ENCODE peak calls at places on chromosomes 5 and 9, in four cellular contexts. N, J, F and K are unnamed samples.

GRCh38 chr5:159412284-159413046 is 82.2 kb upstream of the IL12B start:
- DNase-seq in N (no peak), J (no peak), F (no peak), K (peak; percentile 71)

GRCh38 chr9:88791105-88791805 is 200.0 kb upstream of the S1PR3 start:
- DNase-seq in N (peak; percentile 92), J (no peak), F (no peak), K (no peak)

GRCh38 chr5:83077662-83078261 is 415 bp downstream of the XRCC4 start:
- DNase-seq in N (peak; percentile 31), J (no peak), F (no peak), K (peak; percentile 61)

GRCh38 chr5:54889826-54890225 is 95.6 kb downstream of the ESM1 start:
- DNase-seq in N (peak; percentile 58), J (no peak), F (no peak), K (no peak)

GRCh38 chr5:132022737-132023136 is 11.3 kb upstream of the ACSL6 start:
- DNase-seq in N (no peak), J (no peak), F (no peak), K (no peak)

GRCh38 chr5:151319334-151319733 is 15.8 kb upstream of the SLC36A3 start:
- DNase-seq in N (peak; percentile 2), J (no peak), F (no peak), K (peak; percentile 59)

GRCh38 chr5:133006653-133007052 is 19.7 kb downstream of the ZCCHC10 start:
- DNase-seq in N (no peak), J (no peak), F (no peak), K (no peak)

GRCh38 chr5:170337055-170337454 is 39.5 kb upstream of the LCP2 start:
- DNase-seq in N (no peak), J (no peak), F (no peak), K (no peak)

GRCh38 chr5:32869216-32869615 is 158.1 kb downstream of the NPR3 start:
- DNase-seq in N (peak; percentile 60), J (no peak), F (no peak), K (no peak)

GRCh38 chr5:173624276-173624675 is 7.8 kb upstream of the BOD1 start:
- DNase-seq in N (peak; percentile 8), J (no peak), F (no peak), K (no peak)

GRCh38 chr9:125189011-125189360 is 617 bp downstream of the PPP6C start:
- DNase-seq in N (no peak), J (peak; percentile 1), F (peak; percentile 21), K (no peak)
- H4K8ac ChIP-seq in N (peak overlapping the region; percentile 91), J (no peak overlapping the region), F (peak overlapping the region; percentile 90), K (no peak overlapping the region)

DNA sequence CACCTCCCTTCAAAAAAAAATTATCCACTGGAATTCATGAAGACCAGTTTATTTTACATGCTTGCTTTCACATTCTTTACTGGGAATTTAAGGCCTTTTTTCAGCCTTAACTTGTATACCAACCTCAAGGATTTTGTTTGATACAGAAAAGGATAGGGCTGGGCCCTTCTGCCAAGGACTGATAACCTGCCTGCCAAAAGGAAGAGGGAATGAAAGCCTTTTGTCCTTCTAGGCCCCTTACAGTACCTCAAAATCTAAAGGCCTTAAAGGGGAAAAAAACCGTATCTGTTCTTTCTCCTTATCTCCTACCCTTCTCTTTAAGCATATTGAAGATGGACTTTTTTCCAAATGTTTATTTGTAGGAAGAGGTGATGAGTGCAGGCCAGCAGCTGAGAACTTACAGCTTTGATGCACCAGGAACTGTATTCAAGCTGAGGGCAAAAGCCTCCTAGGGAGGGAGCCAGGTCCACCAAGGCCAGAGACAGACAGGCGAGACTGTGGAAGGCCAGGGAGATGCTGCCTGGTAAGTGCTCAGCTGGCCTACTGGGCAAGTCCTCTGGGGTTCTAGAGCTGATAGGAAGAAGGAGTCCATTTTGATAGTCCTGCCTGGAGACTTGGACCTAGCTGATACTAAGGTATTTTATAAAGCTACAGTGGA is 31.8 kb downstream of the FAXDC2 start:
- DNase-seq in N (no peak), J (no peak), F (no peak), K (no peak)
- H3K36me3 ChIP-seq in N (peaks cover 69% of the 10 kb centered on the region), J (peaks cover 95% of the 10 kb centered on the region), F (peaks cover 44% of the 10 kb centered on the region), K (peaks cover 22% of the 10 kb centered on the region)

DNA sequence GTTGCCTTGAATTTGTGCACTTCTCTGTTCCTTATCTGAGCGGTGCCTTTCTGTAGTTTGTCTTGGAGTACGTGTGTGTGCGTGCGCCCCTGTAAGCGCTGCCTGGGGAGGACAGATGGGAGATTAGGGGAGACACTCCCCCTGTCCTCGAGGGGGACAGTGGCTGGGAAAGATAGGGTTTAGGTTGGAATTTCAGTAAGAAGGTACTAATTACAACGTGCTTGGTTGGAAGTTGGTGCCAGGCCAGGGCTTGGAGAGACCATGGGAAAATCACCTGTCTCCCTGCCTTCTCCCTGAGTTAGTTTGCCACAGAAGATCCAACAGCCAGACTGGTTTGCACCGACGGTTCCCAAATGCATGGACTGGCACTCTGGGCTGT is 73.2 kb downstream of the PIK3R1 start:
- DNase-seq in N (no peak), J (no peak), F (no peak), K (peak; percentile 26)
- H4K8ac ChIP-seq in N (no peak overlapping the region), J (no peak overlapping the region), F (peak overlapping the region; percentile 49), K (no peak overlapping the region)

DNA sequence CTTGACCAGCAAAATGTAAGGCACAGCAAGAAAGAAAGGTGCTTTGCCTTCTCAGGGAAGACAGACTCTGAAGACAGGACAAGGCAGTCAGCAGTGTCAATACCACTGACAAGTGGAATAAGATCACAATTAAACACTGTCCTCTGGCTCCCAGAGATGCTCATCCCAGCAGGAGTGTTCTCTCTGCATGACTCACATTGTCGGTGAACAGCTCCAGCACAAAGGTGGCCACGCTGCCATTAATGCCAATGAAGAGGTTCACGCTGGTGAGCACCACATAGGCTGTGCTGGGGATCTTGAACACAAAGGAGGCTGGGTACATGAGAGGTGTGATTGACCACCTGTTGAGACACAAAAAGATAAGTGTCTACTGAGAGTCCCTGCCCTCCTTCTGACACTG is 31.9 kb downstream of the NIPSNAP3B start:
- DNase-seq in N (no peak), J (no peak), F (no peak), K (peak; percentile 16)
- H3K36me3 ChIP-seq in N (peaks cover 69% of the 10 kb centered on the region), J (peaks cover 100% of the 10 kb centered on the region), F (no peaks in the 10 kb centered on the region), K (no peaks in the 10 kb centered on the region)

GRCh38 chr9:81623778-81624177 is 65.6 kb downstream of the TLE1 start:
- DNase-seq in N (no peak), J (no peak), F (no peak), K (no peak)

GRCh38 chr9:81628897-81629296 is 60.5 kb downstream of the TLE1 start:
- DNase-seq in N (peak; percentile 65), J (no peak), F (no peak), K (no peak)

GRCh38 chr9:81625969-81626368 is 63.4 kb downstream of the TLE1 start:
- DNase-seq in N (no peak), J (no peak), F (no peak), K (no peak)

GRCh38 chr9:81627481-81627880 is 61.9 kb downstream of the TLE1 start:
- DNase-seq in N (no peak), J (no peak), F (no peak), K (no peak)

GRCh38 chr9:81626511-81626910 is 62.8 kb downstream of the TLE1 start:
- DNase-seq in N (peak; percentile 75), J (no peak), F (peak; percentile 93), K (peak; percentile 40)
- H4K8ac ChIP-seq in N (no peak overlapping the region), J (no peak overlapping the region), F (no peak overlapping the region), K (no peak overlapping the region)

DNA sequence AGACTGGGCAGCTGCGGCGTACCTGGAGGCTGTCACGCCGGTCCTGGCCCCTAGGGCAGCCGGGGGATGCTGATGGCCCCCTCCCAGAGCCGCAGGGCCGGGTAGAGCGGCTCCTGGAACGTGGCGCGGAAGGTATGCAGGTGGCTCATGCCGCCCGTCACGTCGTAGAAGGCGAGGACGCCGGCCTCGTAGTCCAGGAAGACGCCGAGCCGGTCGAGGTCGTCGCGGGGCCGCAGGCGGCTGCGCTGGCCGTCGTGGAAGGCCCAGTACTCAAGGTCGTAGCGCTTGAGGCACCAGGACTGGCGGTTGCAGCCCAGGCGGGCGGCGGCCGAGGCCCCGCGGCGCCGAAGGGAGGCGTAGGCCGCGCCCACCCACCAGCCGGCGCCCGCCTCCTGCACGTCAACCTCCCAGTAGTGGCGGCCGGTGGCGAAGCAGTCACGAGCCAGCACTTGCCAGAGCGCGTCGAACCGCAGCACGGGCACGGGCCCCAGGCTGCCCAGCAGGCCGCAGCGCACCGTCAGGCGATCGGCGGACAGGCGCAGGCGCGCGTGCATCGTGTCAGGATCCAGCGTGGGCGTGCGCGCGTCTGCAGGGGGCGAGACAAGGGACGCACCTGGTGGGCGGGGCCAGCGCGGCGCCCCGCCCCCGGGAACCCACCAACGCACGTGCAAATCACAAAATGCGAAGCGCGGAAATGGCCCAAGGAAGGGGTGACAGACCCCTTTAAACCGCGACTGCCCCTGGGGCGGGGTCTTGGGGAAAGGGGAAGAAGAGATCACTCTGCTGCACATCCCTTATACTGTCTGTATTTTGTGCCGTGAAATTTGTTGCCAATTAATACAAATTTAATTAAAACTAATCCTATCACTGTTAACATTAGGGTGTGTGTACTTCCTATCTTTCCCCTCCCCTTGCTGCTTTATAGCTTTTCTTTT is 31.2 kb downstream of the NANS start:
- DNase-seq in N (peak; percentile 20), J (peak; percentile 32), F (peak; percentile 97), K (peak; percentile 81)
- H3K36me3 ChIP-seq in N (peaks cover 3% of the 10 kb centered on the region), J (peaks cover 14% of the 10 kb centered on the region), F (no peaks in the 10 kb centered on the region), K (no peaks in the 10 kb centered on the region)

DNA sequence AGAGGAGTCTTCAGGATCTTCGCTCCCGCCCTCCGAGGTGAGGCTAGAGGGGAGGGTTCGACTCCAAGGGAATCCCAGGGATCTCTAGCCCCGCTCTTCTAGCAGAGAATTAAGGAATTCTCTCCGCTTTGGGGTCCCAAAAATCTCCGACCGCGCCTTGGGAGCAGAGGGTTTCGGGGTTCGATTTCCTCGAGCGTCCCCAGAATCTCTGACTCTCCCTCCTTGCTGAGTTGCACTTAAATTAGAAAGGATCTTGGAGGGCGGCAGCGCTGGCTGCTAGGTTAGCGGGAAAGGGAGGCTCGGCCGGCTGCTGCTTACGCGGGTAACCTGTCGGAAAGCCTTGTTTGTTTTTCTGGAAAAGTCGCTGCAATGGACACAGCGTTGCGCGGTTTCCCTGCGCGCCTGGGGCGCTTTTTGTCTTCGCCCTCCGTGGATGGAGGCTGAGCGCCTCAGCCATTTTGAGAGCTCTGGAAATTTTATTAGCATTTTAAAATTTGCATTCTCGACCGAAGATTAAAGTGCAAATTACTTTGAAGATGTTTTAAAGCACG is 1.5 kb downstream of the DMRT1 start:
- DNase-seq in N (no peak), J (peak; percentile 35), F (no peak), K (peak; percentile 51)
- H4K8ac ChIP-seq in N (no peak overlapping the region), J (no peak overlapping the region), F (no peak overlapping the region), K (no peak overlapping the region)

DNA sequence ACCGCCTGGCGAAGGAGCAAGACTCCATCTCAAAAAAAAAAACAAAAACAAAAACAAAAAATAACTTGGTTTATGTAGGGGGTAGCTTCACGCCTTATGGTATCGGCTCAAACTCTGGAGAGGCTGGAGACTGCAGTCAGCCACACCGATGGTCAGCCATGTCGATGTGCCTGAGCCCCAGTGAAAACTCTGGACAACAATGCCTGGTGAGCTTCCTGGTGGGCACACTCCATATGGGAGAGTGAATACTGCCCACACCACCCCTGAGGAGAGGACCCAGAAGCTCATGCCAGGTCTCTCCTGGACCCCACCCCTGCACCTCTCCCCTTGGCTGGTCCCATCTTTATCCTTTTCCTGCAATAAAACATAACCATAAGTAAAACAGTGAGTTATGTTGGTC is 19.6 kb downstream of the IPPK start:
- DNase-seq in N (no peak), J (no peak), F (no peak), K (no peak)
- H3K36me3 ChIP-seq in N (peaks cover 48% of the 10 kb centered on the region), J (peaks cover 65% of the 10 kb centered on the region), F (peaks cover 37% of the 10 kb centered on the region), K (no peaks in the 10 kb centered on the region)